ENCODE peak calls at places on chromosomes 12 and 14, in eight cellular contexts. H is left ventricle myocardium inferior; Q is GM12878; M is CD4-positive, CD25-positive, alpha-beta regulatory T cell; G is stomach; U is breast epithelium; S is heart left ventricle; C is uterus. Z is an unnamed sample.

GRCh38 chr12:132186208-132186856 is 42.1 kb downstream of the NOC4L start:
- DNase-seq in G (no peak), C (no peak), Q (no peak), U (no peak), M (no peak), H (no peak), S (no peak), Z (no peak)

GRCh38 chr12:77940566-77940965 is 109.9 kb downstream of the NAV3 start:
- DNase-seq in S (no peak), M (no peak), H (no peak), U (no peak), C (no peak), G (no peak), Q (no peak), Z (no peak)

GRCh38 chr14:54489731-54490447 is 1.1 kb upstream of the GMFB start:
- DNase-seq in C (no peak), G (no peak), U (no peak), S (no peak), Q (no peak), H (no peak), M (no peak), Z (no peak)

GRCh38 chr14:54864526-54864925 is 38.1 kb downstream of the GCH1 start:
- DNase-seq in Q (no peak), S (no peak), M (no peak), C (no peak), H (no peak), U (no peak), G (no peak), Z (no peak)

GRCh38 chr12:86117711-86118110 is 138.5 kb downstream of the MGAT4C start:
- DNase-seq in S (no peak), U (no peak), M (no peak), G (no peak), C (no peak), H (no peak), Q (no peak), Z (no peak)

GRCh38 chr14:53338192-53338591 is 185.1 kb upstream of the DDHD1 start:
- DNase-seq in C (no peak), Q (no peak), U (no peak), S (no peak), H (no peak), M (no peak), G (no peak), Z (no peak)

GRCh38 chr14:36455241-36455627 is 64.8 kb downstream of the NKX2-1 start:
- DNase-seq in M (no peak), Q (no peak), H (no peak), U (no peak), G (no peak), S (no peak), C (no peak), Z (no peak)

GRCh38 chr12:49706351-49707126 is 666 bp downstream of the FMNL3 start:
- DNase-seq in G (peak), H (peak), U (no peak), S (peak), Q (no peak), M (peak), C (no peak), Z (peak)

GRCh38 chr12:11759894-11760293 is 110.4 kb downstream of the ETV6 start:
- DNase-seq in G (no peak), S (no peak), Q (no peak), U (no peak), C (no peak), M (no peak), H (no peak), Z (no peak)

GRCh38 chr12:25583545-25583944 is 30.5 kb upstream of the LMNTD1 start:
- DNase-seq in S (no peak), H (no peak), G (no peak), U (no peak), M (no peak), C (no peak), Q (no peak), Z (no peak)

GRCh38 chr12:130227641-130228040 is 65.4 kb downstream of the FZD10 start:
- DNase-seq in Q (no peak), H (no peak), U (peak), S (no peak), C (no peak), M (no peak), G (no peak), Z (no peak)

GRCh38 chr12:62603061-62603810 is 136.6 kb downstream of the MON2 start:
- DNase-seq in U (peak), G (peak), C (peak), H (peak), S (peak), Q (peak), M (peak), Z (peak)

GRCh38 chr12:49895773-49896172 is 7.9 kb downstream of the FAIM2 start:
- DNase-seq in U (no peak), C (no peak), Q (no peak), S (no peak), M (no peak), H (no peak), G (no peak), Z (no peak)

GRCh38 chr12:14884458-14884878 is 1.2 kb downstream of the MGP start:
- DNase-seq in S (peak), H (peak), Q (peak), C (peak), G (peak), U (peak), M (peak), Z (no peak)

GRCh38 chr14:88868558-88869159 is 44.2 kb downstream of the TTC8 start:
- DNase-seq in Q (no peak), S (no peak), C (no peak), M (no peak), U (no peak), G (no peak), H (no peak), Z (no peak)

GRCh38 chr14:95015046-95015445 is 142.3 kb downstream of the DICER1 start:
- DNase-seq in S (no peak), G (no peak), U (no peak), H (no peak), Q (no peak), C (no peak), M (no peak), Z (no peak)

GRCh38 chr12:62865860-62866407 is 69.0 kb downstream of the PPM1H start:
- DNase-seq in M (no peak), S (no peak), C (no peak), Q (no peak), H (no peak), G (no peak), U (no peak), Z (no peak)

GRCh38 chr14:54175298-54175942 is 218.8 kb upstream of the BMP4 start:
- DNase-seq in M (no peak), Q (peak), G (peak), H (no peak), U (peak), S (peak), C (peak), Z (peak)

GRCh38 chr12:87995581-87996178 is 33.5 kb downstream of the C12orf50 start:
- DNase-seq in C (peak), Q (no peak), M (no peak), U (no peak), G (peak), S (peak), H (peak), Z (peak)

GRCh38 chr14:61536661-61537566 is 158.4 kb upstream of the HIF1A start:
- DNase-seq in C (no peak), Q (no peak), G (no peak), U (no peak), M (no peak), H (no peak), S (no peak), Z (no peak)

GRCh38 chr14:52089208-52089607 is 20.3 kb upstream of the NID2 start:
- DNase-seq in M (no peak), C (no peak), H (no peak), S (no peak), Q (no peak), U (no peak), G (no peak), Z (no peak)

GRCh38 chr12:99984271-99985128 is at the start of gene ANKS1B:
- DNase-seq in M (no peak), Q (no peak), U (no peak), H (peak), C (peak), G (peak), S (peak), Z (peak)

GRCh38 chr12:132776816-132777568 is 15.4 kb upstream of the ANKLE2 start:
- DNase-seq in C (peak), H (peak), G (no peak), Q (no peak), M (no peak), S (peak), U (no peak), Z (peak)

GRCh38 chr12:89225401-89225800 is 126.9 kb downstream of the DUSP6 start:
- DNase-seq in U (peak), M (peak), H (peak), G (no peak), S (peak), C (peak), Q (no peak), Z (no peak)

GRCh38 chr14:60164717-60165546 is at the start of gene DHRS7:
- DNase-seq in U (peak), C (peak), M (peak), Q (peak), G (peak), S (peak), H (peak), Z (peak)

GRCh38 chr14:99601301-99601945 is 2.6 kb downstream of the CCDC85C start:
- DNase-seq in G (no peak), Q (no peak), M (no peak), C (no peak), H (no peak), U (no peak), S (peak), Z (peak)

GRCh38 chr14:95267306-95267705 is 52.4 kb downstream of the CLMN start:
- DNase-seq in C (no peak), Q (no peak), M (no peak), S (no peak), H (no peak), U (no peak), G (no peak), Z (no peak)

GRCh38 chr12:100940503-100940902 is 145.9 kb downstream of the ANO4 start:
- DNase-seq in U (no peak), C (no peak), Q (no peak), G (no peak), H (no peak), M (no peak), S (no peak), Z (no peak)

GRCh38 chr14:44107156-44107555 is 399.9 kb downstream of the FSCB start:
- DNase-seq in C (no peak), M (no peak), H (no peak), U (no peak), Q (no peak), S (no peak), G (no peak), Z (no peak)

GRCh38 chr12:40970320-40970907 is 217.7 kb upstream of the PDZRN4 start:
- DNase-seq in C (no peak), H (no peak), Q (no peak), G (no peak), S (no peak), M (no peak), U (no peak), Z (no peak)

GRCh38 chr12:127723236-127723635 is 543.7 kb upstream of the TMEM132C start:
- DNase-seq in U (no peak), S (no peak), Q (no peak), M (no peak), G (no peak), H (no peak), C (no peak), Z (no peak)

GRCh38 chr14:81031488-81031887 is 76.1 kb downstream of the TSHR start:
- DNase-seq in S (no peak), C (no peak), U (peak), M (no peak), H (no peak), G (peak), Q (no peak), Z (no peak)

GRCh38 chr14:104304451-104305351 is 166.3 kb downstream of the KIF26A start:
- DNase-seq in H (no peak), G (no peak), U (no peak), C (no peak), S (no peak), Q (no peak), M (no peak), Z (no peak)

GRCh38 chr12:57325395-57325794 is 74.4 kb upstream of the STAC3 start:
- DNase-seq in U (no peak), S (no peak), C (no peak), Q (no peak), M (no peak), H (no peak), G (no peak), Z (no peak)

GRCh38 chr12:68482660-68483059 is 128.0 kb upstream of the RAP1B start:
- DNase-seq in G (no peak), U (no peak), H (no peak), C (no peak), M (no peak), Q (peak), S (no peak), Z (no peak)

GRCh38 chr12:1418144-1418543 is 176.2 kb downstream of the FBXL14 start:
- DNase-seq in S (no peak), H (no peak), C (no peak), G (no peak), Q (no peak), M (no peak), U (no peak), Z (no peak)

GRCh38 chr12:47717443-47718193 is 7.7 kb downstream of the ENDOU start:
- DNase-seq in G (peak), S (peak), C (peak), U (peak), M (no peak), Q (no peak), H (peak), Z (peak)

GRCh38 chr12:49868952-49869815 is 26.3 kb upstream of the BCDIN3D start:
- DNase-seq in C (peak), U (peak), H (peak), M (no peak), G (peak), S (peak), Q (no peak), Z (peak)

GRCh38 chr14:59133202-59133601 is 55.3 kb upstream of the DAAM1 start:
- DNase-seq in C (no peak), S (no peak), M (no peak), G (no peak), U (no peak), Q (no peak), H (no peak), Z (no peak)

GRCh38 chr14:38145142-38145541 is 62.6 kb upstream of the SSTR1 start:
- DNase-seq in Q (no peak), H (no peak), C (no peak), S (no peak), M (no peak), G (no peak), U (no peak), Z (no peak)

GRCh38 chr12:110732572-110732971 is 10.1 kb downstream of the PPP1CC start:
- DNase-seq in C (no peak), M (no peak), G (no peak), S (no peak), H (no peak), Q (no peak), U (no peak), Z (no peak)
- H3K27ac ChIP-seq in C (no peak), M (no peak), G (peak), S (no peak), H (peak), Q (no peak), U (no peak), Z (no peak)

DNA sequence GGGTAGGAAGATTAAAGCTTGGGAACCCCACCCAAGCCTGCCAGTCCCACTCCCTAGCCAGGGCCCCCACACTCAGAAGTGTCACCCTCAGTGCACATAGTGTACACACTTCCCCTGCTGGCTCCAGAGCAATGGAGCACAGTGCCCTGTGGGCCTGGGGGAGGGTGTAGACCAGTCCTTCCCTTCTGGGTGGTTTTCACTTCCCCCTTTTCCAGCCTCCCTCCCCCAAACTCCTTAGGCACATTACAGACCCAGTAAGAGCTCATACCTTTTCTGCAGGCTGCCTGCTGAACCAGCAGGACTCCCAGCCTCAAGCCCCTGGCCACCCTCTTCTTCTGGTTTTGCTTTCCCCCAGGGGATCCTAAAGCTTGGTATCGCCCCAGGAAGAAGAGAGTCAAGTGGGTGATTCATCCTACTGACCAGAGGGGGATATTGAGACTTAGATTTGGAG is at the start of gene ZNF385A:
- DNase-seq in H (peak), S (no peak), C (no peak), M (no peak), G (no peak), U (no peak), Q (no peak), Z (no peak)
- H3K4me3 ChIP-seq in H (peak), S (peak), C (no peak), M (no peak), G (no peak), U (no peak), Q (peak), Z (peak)

GRCh38 chr12:58541300-58541690 is 379.0 kb downstream of the LRIG3 start:
- DNase-seq in S (no peak), H (no peak), C (no peak), G (no peak), Q (no peak), U (no peak), M (no peak), Z (no peak)

GRCh38 chr12:58539295-58539694 is 381.0 kb downstream of the LRIG3 start:
- DNase-seq in U (no peak), M (no peak), G (no peak), C (no peak), H (no peak), S (no peak), Q (no peak), Z (no peak)

GRCh38 chr12:58533652-58534051 is 386.7 kb downstream of the LRIG3 start:
- DNase-seq in M (no peak), H (no peak), U (no peak), C (no peak), G (no peak), S (no peak), Q (no peak), Z (no peak)

GRCh38 chr12:58540480-58541299 is 379.6 kb downstream of the LRIG3 start:
- DNase-seq in M (no peak), U (peak), G (peak), H (peak), S (peak), Q (peak), C (peak), Z (peak)

DNA sequence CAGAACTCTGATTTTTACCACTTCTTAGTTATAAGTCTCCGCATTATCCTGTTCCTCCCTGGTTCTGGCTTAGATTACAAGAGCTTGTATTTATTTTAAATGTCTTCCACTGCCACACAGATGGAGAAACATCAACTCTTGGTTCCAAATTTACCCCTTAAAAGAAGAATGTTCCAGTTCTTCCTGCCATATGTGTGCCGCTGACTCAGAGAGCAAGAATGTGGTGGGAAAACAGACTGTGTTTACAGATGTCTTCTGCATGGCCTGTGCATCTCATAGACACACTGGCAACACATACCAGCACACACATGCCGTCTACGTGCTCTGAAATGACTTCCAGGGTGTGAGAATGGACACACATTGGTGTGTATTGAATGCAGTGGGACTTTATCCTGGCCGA is 383.0 kb downstream of the LRIG3 start:
- DNase-seq in Q (no peak), H (no peak), S (no peak), M (no peak), C (no peak), G (no peak), U (no peak), Z (no peak)
- H3K27ac ChIP-seq in Q (no peak), H (no peak), S (no peak), M (no peak), C (no peak), G (peak), U (no peak), Z (peak)

DNA sequence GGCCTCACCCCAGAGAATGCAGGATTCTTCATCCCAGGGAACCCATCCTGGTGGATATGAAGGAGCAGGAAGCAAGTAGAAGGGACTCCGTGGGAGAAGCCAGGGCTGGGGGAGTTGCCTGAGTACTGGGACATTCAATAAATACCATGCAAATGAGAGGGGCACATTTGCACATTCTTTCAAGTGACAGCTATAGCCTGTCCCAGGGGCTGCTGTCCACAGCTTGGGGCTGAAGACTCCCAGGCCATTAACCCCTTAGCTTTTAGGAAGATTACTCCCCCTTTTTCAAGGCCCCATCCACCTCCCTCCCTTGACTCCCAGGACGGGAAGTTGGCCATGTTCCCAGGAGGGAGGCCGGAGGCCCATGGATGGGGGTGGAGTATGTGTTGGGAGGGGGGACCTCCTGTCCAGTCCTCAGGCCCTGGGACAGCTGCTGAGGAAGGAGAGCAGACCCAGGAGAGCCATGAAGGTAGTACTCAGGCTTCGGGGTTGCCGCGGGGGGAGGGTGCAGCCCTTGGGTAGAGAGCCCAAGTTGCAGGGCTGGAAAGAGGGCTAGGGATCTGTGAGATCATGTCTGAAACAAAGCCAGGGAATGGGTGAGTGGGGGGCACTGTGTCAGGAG is 974 bp upstream of the TNS2 start:
- DNase-seq in M (no peak), H (peak), C (peak), Q (no peak), G (peak), U (no peak), S (peak), Z (peak)
- H3K4me3 ChIP-seq in M (no peak), H (peak), C (peak), Q (no peak), G (peak), U (peak), S (peak), Z (peak)

GRCh38 chr12:6226002-6226700 is 26.0 kb downstream of the CD9 start:
- DNase-seq in G (peak), Q (no peak), U (peak), C (peak), S (peak), M (no peak), H (peak), Z (peak)
- H3K27ac ChIP-seq in G (peak), Q (no peak), U (peak), C (peak), S (peak), M (no peak), H (peak), Z (peak)

GRCh38 chr14:68816943-68817430 is 24.1 kb upstream of the ZFP36L1 start:
- DNase-seq in G (no peak), U (peak), C (peak), S (no peak), M (no peak), H (no peak), Q (no peak), Z (no peak)
- H3K4me3 ChIP-seq in G (peak), U (peak), C (peak), S (peak), M (peak), H (peak), Q (peak), Z (peak)

DNA sequence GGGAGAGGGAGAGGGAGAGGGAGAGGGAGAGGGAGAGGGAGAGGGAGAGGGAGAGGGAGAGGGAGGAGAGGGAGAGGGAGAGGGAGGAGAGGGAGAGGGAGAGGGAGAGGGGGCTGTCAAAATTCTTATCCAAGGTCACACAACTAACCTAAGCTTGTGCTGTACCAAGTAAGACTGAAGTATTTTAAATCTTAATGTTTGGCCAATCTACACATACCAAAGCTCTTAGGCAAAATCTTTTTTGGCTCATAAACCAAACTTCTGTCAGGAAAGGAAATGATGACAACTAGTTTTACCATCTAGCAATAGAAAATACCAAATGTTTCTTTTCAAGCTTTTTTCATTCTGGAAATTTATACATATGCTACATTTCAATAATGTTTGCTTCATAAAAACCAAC is 33.8 kb downstream of the CCDC38 start:
- DNase-seq in Q (no peak), S (no peak), G (no peak), M (no peak), U (no peak), H (no peak), C (no peak), Z (no peak)
- H3K27ac ChIP-seq in Q (no peak), S (no peak), G (no peak), M (no peak), U (no peak), H (no peak), C (no peak), Z (no peak)

Z was measured in dorsolateral prefrontal cortex.